ENCODE peak calls at places on chromosomes 5 and 9, in ten cellular contexts. Q, Z, F, H, J, B, S, G, A and K are unnamed samples.

GRCh38 chr5:132227485-132228240 is at the start of gene P4HA2:
- DNase-seq in Q (peak), Z (peak), F (no peak), H (peak), J (peak), B (peak), S (peak), G (peak), A (peak), K (peak)

GRCh38 chr9:134570151-134570621 is 71.4 kb upstream of the COL5A1 start:
- DNase-seq in Q (peak), Z (no peak), F (no peak), H (no peak), J (no peak), B (peak), S (peak), G (no peak), A (no peak), K (peak)

GRCh38 chr9:134939836-134940235 is 22.1 kb upstream of the FCN1 start:
- DNase-seq in Q (no peak), Z (no peak), F (no peak), H (no peak), J (no peak), B (no peak), S (no peak), G (no peak), A (no peak), K (no peak)

GRCh38 chr9:114327749-114328148 is 1.9 kb upstream of the ORM2 start:
- DNase-seq in Q (no peak), Z (no peak), F (no peak), H (no peak), J (no peak), B (no peak), S (no peak), G (no peak), A (no peak), K (peak)

GRCh38 chr9:133188006-133188842 is 20.8 kb downstream of the OBP2B start:
- DNase-seq in Q (no peak), Z (peak), F (no peak), H (peak), J (no peak), B (peak), S (no peak), G (no peak), A (no peak), K (no peak)

GRCh38 chr5:170849374-170849773 is 12.4 kb upstream of the RANBP17 start:
- DNase-seq in Q (no peak), Z (no peak), F (no peak), H (no peak), J (no peak), B (no peak), S (no peak), G (no peak), A (no peak), K (no peak)

GRCh38 chr5:113520429-113520828 is 6.9 kb downstream of the YTHDC2 start:
- DNase-seq in Q (no peak), Z (no peak), F (peak), H (no peak), J (peak), B (no peak), S (no peak), G (no peak), A (no peak), K (no peak)

GRCh38 chr9:77132991-77133390 is 44.3 kb upstream of the VPS13A start:
- DNase-seq in Q (no peak), Z (no peak), F (no peak), H (no peak), J (no peak), B (no peak), S (no peak), G (no peak), A (no peak), K (no peak)

GRCh38 chr9:127493592-127494303 is 42.4 kb downstream of the LRSAM1 start:
- DNase-seq in Q (no peak), Z (no peak), F (no peak), H (no peak), J (no peak), B (no peak), S (no peak), G (no peak), A (no peak), K (no peak)

GRCh38 chr9:134365791-134366222 is 39.6 kb downstream of the RXRA start:
- DNase-seq in Q (no peak), Z (peak), F (peak), H (no peak), J (no peak), B (no peak), S (peak), G (peak), A (peak), K (no peak)

GRCh38 chr5:139895647-139896046 is 100.0 kb downstream of the PSD2 start:
- DNase-seq in Q (no peak), Z (peak), F (no peak), H (no peak), J (no peak), B (no peak), S (no peak), G (no peak), A (no peak), K (no peak)

GRCh38 chr5:142770650-142771609 is 753 bp downstream of the ARHGAP26 start:
- DNase-seq in Q (peak), Z (peak), F (no peak), H (peak), J (no peak), B (peak), S (no peak), G (no peak), A (peak), K (peak)

GRCh38 chr5:1161108-1161831 is 40.1 kb upstream of the SLC6A19 start:
- DNase-seq in Q (no peak), Z (no peak), F (no peak), H (no peak), J (no peak), B (no peak), S (no peak), G (peak), A (no peak), K (no peak)

GRCh38 chr9:134223601-134224122 is 59.3 kb upstream of the RNU6ATAC start:
- DNase-seq in Q (peak), Z (no peak), F (no peak), H (no peak), J (no peak), B (peak), S (no peak), G (no peak), A (no peak), K (no peak)

GRCh38 chr9:122364117-122364782 is 6.6 kb upstream of the PTGS1 start:
- DNase-seq in Q (no peak), Z (no peak), F (no peak), H (no peak), J (no peak), B (no peak), S (no peak), G (no peak), A (no peak), K (no peak)

GRCh38 chr5:76801159-76801802 is 17.5 kb upstream of the F2RL1 start:
- DNase-seq in Q (no peak), Z (peak), F (no peak), H (no peak), J (peak), B (no peak), S (peak), G (no peak), A (no peak), K (no peak)

GRCh38 chr5:178477224-178478201 is 112.7 kb downstream of the COL23A1 start:
- DNase-seq in Q (no peak), Z (no peak), F (no peak), H (no peak), J (no peak), B (no peak), S (no peak), G (no peak), A (no peak), K (no peak)

GRCh38 chr9:21314152-21314551 is 9.0 kb upstream of the IFNA5 start:
- DNase-seq in Q (no peak), Z (no peak), F (no peak), H (no peak), J (no peak), B (no peak), S (no peak), G (no peak), A (no peak), K (no peak)

GRCh38 chr9:86700601-86701000 is 246.7 kb downstream of the GAS1 start:
- DNase-seq in Q (no peak), Z (peak), F (no peak), H (no peak), J (no peak), B (peak), S (no peak), G (no peak), A (no peak), K (peak)

GRCh38 chr9:98085955-98086354 is 29.4 kb downstream of the NANS start:
- DNase-seq in Q (no peak), Z (peak), F (no peak), H (no peak), J (no peak), B (no peak), S (no peak), G (no peak), A (no peak), K (no peak)

GRCh38 chr5:59424515-59424914 is 469.0 kb downstream of the PDE4D start:
- DNase-seq in Q (no peak), Z (no peak), F (no peak), H (no peak), J (no peak), B (no peak), S (no peak), G (no peak), A (no peak), K (no peak)

GRCh38 chr5:77893225-77893860 is 117.2 kb upstream of the TBCA start:
- DNase-seq in Q (no peak), Z (peak), F (peak), H (no peak), J (peak), B (no peak), S (no peak), G (no peak), A (no peak), K (no peak)

GRCh38 chr9:128254855-128255759 is 20.7 kb downstream of the GOLGA2 start:
- DNase-seq in Q (peak), Z (peak), F (no peak), H (peak), J (no peak), B (peak), S (peak), G (no peak), A (peak), K (peak)

GRCh38 chr5:181136361-181136955 is 5.5 kb upstream of the OR2V1 start:
- DNase-seq in Q (no peak), Z (no peak), F (no peak), H (no peak), J (no peak), B (no peak), S (no peak), G (no peak), A (no peak), K (no peak)

GRCh38 chr5:158670199-158670598 is 429.5 kb downstream of the EBF1 start:
- DNase-seq in Q (no peak), Z (no peak), F (no peak), H (no peak), J (no peak), B (no peak), S (no peak), G (no peak), A (no peak), K (no peak)

GRCh38 chr5:1004598-1005361 is 3.8 kb upstream of the NKD2 start:
- DNase-seq in Q (peak), Z (peak), F (no peak), H (peak), J (peak), B (peak), S (peak), G (no peak), A (peak), K (peak)

GRCh38 chr5:181260720-181261319 is at the start of gene TRIM52:
- DNase-seq in Q (peak), Z (peak), F (peak), H (peak), J (peak), B (peak), S (peak), G (peak), A (peak), K (peak)

GRCh38 chr5:103744159-103744558 is 181.6 kb upstream of the NUDT12 start:
- DNase-seq in Q (no peak), Z (peak), F (peak), H (no peak), J (peak), B (no peak), S (no peak), G (no peak), A (no peak), K (no peak)

GRCh38 chr5:139391570-139392323 is 2.0 kb upstream of the MZB1 start:
- DNase-seq in Q (no peak), Z (no peak), F (no peak), H (peak), J (no peak), B (no peak), S (no peak), G (no peak), A (no peak), K (no peak)

GRCh38 chr9:130817862-130818261 is 17.2 kb upstream of the ABL1 start:
- DNase-seq in Q (no peak), Z (no peak), F (no peak), H (no peak), J (no peak), B (no peak), S (no peak), G (no peak), A (no peak), K (no peak)

GRCh38 chr5:4373051-4373450 is 767.1 kb upstream of the ADAMTS16 start:
- DNase-seq in Q (no peak), Z (no peak), F (no peak), H (no peak), J (no peak), B (no peak), S (no peak), G (no peak), A (no peak), K (no peak)

GRCh38 chr5:141439411-141440141 is 9.3 kb downstream of the PCDHGA12 start:
- DNase-seq in Q (no peak), Z (no peak), F (no peak), H (no peak), J (no peak), B (no peak), S (no peak), G (no peak), A (no peak), K (no peak)
- TF ChIP-seq CTCF in Q (no peak), Z (no peak), F (no peak), H (no peak), J (no peak), B (no peak), S (no peak), G (no peak), A (no peak), K (no peak)

DNA sequence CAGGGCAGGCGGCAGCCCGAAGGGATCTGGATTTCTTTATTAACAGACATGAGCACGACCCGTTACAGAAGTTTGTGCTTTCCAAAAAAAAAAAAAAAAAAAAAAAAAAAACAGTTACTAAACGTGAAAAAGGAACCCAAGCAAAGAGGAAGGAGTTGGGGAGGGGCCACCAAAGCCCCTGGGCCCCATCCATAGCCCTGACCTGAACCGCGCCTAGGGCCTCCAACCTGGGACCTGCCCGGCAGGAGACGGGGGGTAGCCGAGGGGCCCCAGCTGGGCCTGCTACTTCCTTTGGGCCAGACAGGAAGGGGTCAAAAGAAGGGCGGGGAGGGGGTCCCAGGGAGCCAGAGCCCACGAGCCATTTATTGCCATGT is 10.0 kb downstream of the PRR7 start:
- DNase-seq in Q (no peak), Z (no peak), F (no peak), H (no peak), J (no peak), B (peak), S (no peak), G (no peak), A (no peak), K (no peak)
- TF ChIP-seq CTCF in Q (no peak), Z (no peak), F (no peak), H (peak), J (no peak), B (no peak), S (no peak), G (no peak), A (no peak), K (no peak)

GRCh38 chr9:129617167-129617566 is 3.7 kb downstream of the C9orf50 start:
- DNase-seq in Q (no peak), Z (peak), F (no peak), H (no peak), J (peak), B (peak), S (no peak), G (no peak), A (no peak), K (no peak)
- TF ChIP-seq CTCF in Q (peak), Z (peak), F (peak), H (peak), J (peak), B (peak), S (no peak), G (no peak), A (peak), K (no peak)

DNA sequence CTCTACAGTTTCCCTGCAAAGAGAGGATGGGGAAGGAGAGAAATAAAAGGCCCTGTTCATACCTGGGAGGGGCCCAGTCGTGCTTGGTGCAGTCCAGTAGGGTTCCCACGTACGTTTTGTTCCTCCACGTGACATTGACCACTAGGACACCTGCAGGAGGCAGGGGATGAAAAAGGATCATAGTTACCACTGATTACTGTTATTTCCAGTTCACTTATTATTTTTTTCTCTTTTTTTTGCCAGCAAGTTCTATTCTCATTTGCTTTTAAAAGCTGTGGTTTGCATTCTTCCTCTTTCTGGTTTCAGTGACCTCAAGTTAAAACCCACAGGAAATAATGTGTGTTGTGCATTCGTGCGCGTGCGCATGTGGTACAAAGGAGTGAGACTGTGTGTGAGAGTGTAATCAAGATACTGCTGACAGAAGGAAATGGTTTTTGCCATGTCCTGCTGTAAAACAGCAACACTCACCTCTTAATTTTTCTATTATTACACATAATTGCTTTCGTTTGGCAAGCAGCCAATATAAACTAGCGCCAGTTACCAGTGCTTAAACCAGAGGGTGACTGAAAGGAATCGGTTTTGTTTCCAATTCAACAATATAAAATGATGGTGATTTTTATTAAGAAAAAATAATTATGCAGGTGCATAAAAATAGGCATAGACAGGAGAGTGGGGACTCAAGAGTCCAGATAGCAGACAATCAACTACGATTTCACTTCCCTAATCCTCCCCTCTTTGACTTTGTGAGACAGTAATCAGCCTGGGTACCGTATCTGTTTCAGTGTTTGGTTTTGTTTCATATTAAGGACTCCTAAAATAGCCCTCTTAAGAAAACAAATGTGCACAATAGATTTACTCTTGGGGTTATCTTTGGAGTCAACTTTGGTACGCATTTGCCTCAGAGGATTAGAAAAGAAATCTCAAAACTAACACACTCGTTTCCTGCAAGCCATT is 96.6 kb downstream of the ZNF608 start:
- DNase-seq in Q (peak), Z (peak), F (peak), H (no peak), J (peak), B (peak), S (peak), G (peak), A (peak), K (no peak)
- TF ChIP-seq CTCF in Q (no peak), Z (no peak), F (no peak), H (no peak), J (no peak), B (no peak), S (no peak), G (no peak), A (no peak), K (no peak)

GRCh38 chr9:27447036-27447700 is 76.9 kb upstream of the IFNK start:
- DNase-seq in Q (no peak), Z (no peak), F (no peak), H (no peak), J (no peak), B (no peak), S (no peak), G (no peak), A (no peak), K (no peak)
- TF ChIP-seq CTCF in Q (no peak), Z (no peak), F (no peak), H (no peak), J (no peak), B (no peak), S (no peak), G (no peak), A (no peak), K (no peak)

DNA sequence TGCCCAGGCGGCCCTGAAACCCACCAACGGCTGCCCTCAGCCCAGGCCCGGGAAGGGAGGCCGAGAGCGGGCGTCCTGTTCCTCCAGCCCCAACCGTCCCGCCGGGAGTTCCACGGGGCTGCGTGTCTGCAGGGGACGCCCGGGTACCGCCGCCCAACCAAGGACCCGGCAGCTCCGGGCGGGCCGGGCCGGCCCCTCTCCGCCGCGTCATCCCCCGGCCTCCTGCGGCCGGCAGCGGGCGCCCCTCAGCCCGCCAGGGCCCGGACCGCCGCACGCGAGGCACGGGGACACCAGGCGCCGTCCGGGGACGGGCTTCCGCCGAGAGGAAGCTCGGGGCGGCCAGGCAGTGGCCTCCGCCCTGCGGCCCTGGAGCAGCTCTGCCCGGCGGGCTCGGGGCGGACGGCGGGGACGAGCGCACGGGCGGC is 432 bp downstream of the FBXW5 start:
- DNase-seq in Q (no peak), Z (peak), F (no peak), H (no peak), J (peak), B (no peak), S (no peak), G (no peak), A (no peak), K (no peak)
- TF ChIP-seq CTCF in Q (no peak), Z (no peak), F (no peak), H (no peak), J (no peak), B (no peak), S (no peak), G (no peak), A (no peak), K (no peak)

DNA sequence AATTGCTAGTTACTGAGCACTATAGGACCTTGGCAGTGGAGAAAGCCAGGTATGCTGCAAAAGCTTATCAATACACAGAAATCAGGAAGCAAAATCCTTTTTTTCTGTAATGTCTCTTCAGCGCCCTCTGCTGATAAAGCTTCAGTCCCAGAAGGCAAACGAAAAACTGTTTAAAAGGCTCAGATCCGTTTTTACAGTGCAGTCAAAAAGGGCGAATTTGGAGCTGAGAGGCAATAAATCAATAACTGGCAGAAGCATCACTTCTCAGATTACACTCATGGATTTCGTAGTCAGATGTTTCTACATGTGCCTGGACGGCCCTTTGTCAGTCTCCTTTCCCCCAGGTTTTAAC is 1.1 kb upstream of the MAN2A1 start:
- DNase-seq in Q (no peak), Z (no peak), F (no peak), H (peak), J (no peak), B (no peak), S (no peak), G (no peak), A (peak), K (no peak)
- TF ChIP-seq CTCF in Q (peak), Z (peak), F (peak), H (peak), J (peak), B (peak), S (no peak), G (no peak), A (peak), K (no peak)

GRCh38 chr9:37511006-37511714 is 25.4 kb downstream of the POLR1E start:
- DNase-seq in Q (no peak), Z (no peak), F (no peak), H (peak), J (no peak), B (no peak), S (no peak), G (no peak), A (no peak), K (no peak)
- TF ChIP-seq CTCF in Q (no peak), Z (peak), F (peak), H (no peak), J (no peak), B (no peak), S (no peak), G (no peak), A (no peak), K (no peak)